ENCODE peak calls at places on chromosomes 4 and X, in five cellular contexts. C is thyroid gland, L is PC-9, W is right lobe of liver, A is SK-N-SH. H is an unnamed sample.

GRCh38 chr4:7880681-7881080 is 59.0 kb downstream of the AFAP1 start:
- DNase-seq in C (no peak), L (no peak), W (no peak), A (no peak), H (no peak)

GRCh38 chr4:140186651-140187315 is 32.8 kb upstream of the MAML3 start:
- DNase-seq in W (no peak), A (no peak), C (peak; percentile 40), L (peak; percentile 82), H (no peak)

GRCh38 chrX:9847071-9847470 is 60.8 kb downstream of the SHROOM2 start:
- DNase-seq in W (no peak), C (no peak), L (peak; percentile 82), A (no peak), H (no peak)

GRCh38 chrX:118988913-118989312 is 14.5 kb downstream of the LONRF3 start:
- DNase-seq in A (no peak), W (no peak), C (no peak), L (no peak), H (no peak)

GRCh38 chr4:35080799-35081198 is 1163.5 kb downstream of the ARAP2 start:
- DNase-seq in L (no peak), W (no peak), A (no peak), C (no peak), H (no peak)

GRCh38 chr4:182944484-182945227 is 27.5 kb upstream of the DCTD start:
- DNase-seq in L (no peak), W (no peak), C (no peak), A (no peak), H (no peak)

GRCh38 chr4:13705521-13706035 is 78.1 kb upstream of the BOD1L1 start:
- DNase-seq in W (peak; percentile 86), L (peak; percentile 87), A (peak; percentile 24), C (peak; percentile 9), H (no peak)

GRCh38 chr4:78666830-78667258 is 109.3 kb upstream of the BMP2K start:
- DNase-seq in L (peak; percentile 35), W (no peak), C (no peak), A (no peak), H (no peak)

GRCh38 chrX:24241822-24242648 is 71.8 kb downstream of the SUPT20HL2 start:
- DNase-seq in L (no peak), C (peak; percentile 13), A (peak; percentile 71), W (no peak), H (no peak)

GRCh38 chrX:10326578-10326977 is 169.8 kb downstream of the CLCN4 start:
- DNase-seq in A (peak; percentile 30), L (peak; percentile 38), C (peak; percentile 2), W (peak; percentile 51), H (no peak)

GRCh38 chrX:3549442-3549875 is 164.0 kb downstream of the PRKX start:
- DNase-seq in L (no peak), A (peak; percentile 15), C (no peak), W (no peak), H (no peak)

GRCh38 chrX:21658746-21659145 is 616 bp upstream of the KLHL34 start:
- DNase-seq in C (no peak), A (no peak), W (peak; percentile 43), L (no peak), H (no peak)

GRCh38 chr4:40721730-40722171 is 28.0 kb upstream of the NSUN7 start:
- DNase-seq in L (peak; percentile 90), W (no peak), C (no peak), A (no peak), H (no peak)

GRCh38 chrX:151724563-151725337 is 8.9 kb downstream of the FATE1 start:
- DNase-seq in W (no peak), C (no peak), A (no peak), L (no peak), H (no peak)

GRCh38 chr4:77284036-77284435 is 127.0 kb downstream of the CCNG2 start:
- DNase-seq in C (no peak), L (no peak), W (no peak), A (no peak), H (no peak)

GRCh38 chrX:118370921-118371624 is 25.2 kb downstream of the WDR44 start:
- DNase-seq in L (no peak), C (no peak), A (no peak), W (no peak), H (no peak)

GRCh38 chr4:98796986-98797385 is 131.9 kb downstream of the EIF4E start:
- DNase-seq in W (no peak), A (no peak), C (no peak), L (no peak), H (no peak)

GRCh38 chrX:129771266-129771995 is 8.3 kb upstream of the SASH3 start:
- DNase-seq in C (no peak), L (no peak), A (no peak), W (no peak), H (no peak)

GRCh38 chr4:82611982-82612381 is 50.2 kb upstream of the TMEM150C start:
- DNase-seq in W (no peak), A (no peak), C (no peak), L (no peak), H (no peak)

GRCh38 chr4:143597271-143597670 is 83.8 kb downstream of the SMARCA5 start:
- DNase-seq in C (no peak), W (no peak), L (no peak), A (no peak), H (no peak)

GRCh38 chr4:7564242-7564641 is 129.5 kb upstream of the PSAPL1 start:
- DNase-seq in L (no peak), W (peak; percentile 71), A (no peak), C (no peak), H (no peak)

GRCh38 chr4:253936-254756 is 51.1 kb downstream of the ZNF732 start:
- DNase-seq in W (no peak), A (no peak), C (no peak), L (no peak), H (no peak)

GRCh38 chr4:252065-252601 is 53.1 kb downstream of the ZNF732 start:
- DNase-seq in L (no peak), C (no peak), A (no peak), W (no peak), H (no peak)

DNA sequence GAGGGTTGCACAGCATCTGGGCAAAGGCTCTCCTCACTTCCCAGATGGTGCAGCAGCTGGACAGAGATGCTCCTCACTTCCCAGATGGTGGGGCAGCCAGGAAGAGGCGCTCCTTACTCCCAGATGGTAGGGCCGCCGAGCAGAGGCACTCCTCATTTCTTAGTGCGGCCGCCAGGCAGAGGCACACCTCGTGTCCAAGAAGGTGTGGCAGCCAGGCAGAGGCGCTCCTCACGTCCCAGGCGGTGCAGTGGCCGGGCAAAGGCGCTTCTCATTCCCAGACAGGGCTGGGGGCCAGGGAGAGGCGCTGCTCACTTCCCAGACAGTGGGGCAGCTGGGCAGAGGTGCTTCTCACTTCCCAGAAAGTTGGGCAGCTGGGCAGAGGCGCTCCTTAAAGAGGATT is 48.8 kb downstream of the ZNF732 start:
- DNase-seq in C (no peak), L (no peak), W (no peak), A (no peak), H (no peak)
- H3K9me3 ChIP-seq in C (peaks cover 4% of the 10 kb centered on the region), L (no peaks in the 10 kb centered on the region), W (peaks cover 53% of the 10 kb centered on the region), A (peaks cover 33% of the 10 kb centered on the region), H (no peaks in the 10 kb centered on the region)

DNA sequence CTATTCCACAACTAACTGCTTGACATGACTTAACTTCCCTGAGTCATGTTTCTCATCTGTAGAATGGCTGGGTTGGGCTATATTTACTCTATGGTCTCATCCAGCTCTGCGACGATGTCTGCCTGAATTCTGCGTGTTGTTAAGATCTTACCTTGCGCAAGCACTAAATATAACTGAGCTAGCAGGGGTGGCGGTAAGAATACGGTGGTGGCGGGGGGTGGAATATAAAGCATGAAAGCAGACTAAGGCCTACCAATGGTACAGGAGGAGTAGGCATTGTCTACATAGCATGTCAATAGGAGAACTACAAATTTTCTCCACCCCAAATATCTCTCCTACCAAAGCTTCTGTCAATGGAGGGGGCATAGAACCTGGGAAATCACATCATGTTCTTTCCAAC is 45.7 kb upstream of the DCLK2 start:
- DNase-seq in W (no peak), L (no peak), A (no peak), C (no peak), H (no peak)
- H3K4me1 ChIP-seq in W (no peaks in the 10 kb centered on the region), L (no peaks in the 10 kb centered on the region), A (no peaks in the 10 kb centered on the region), C (no peaks in the 10 kb centered on the region), H (peaks cover 5% of the 10 kb centered on the region)

GRCh38 chrX:63503541-63503940 is 152.4 kb upstream of the SPIN4 start:
- DNase-seq in L (peak; percentile 47), A (no peak), C (no peak), W (no peak), H (no peak)

GRCh38 chrX:63508668-63509067 is 157.5 kb upstream of the SPIN4 start:
- DNase-seq in L (no peak), C (no peak), W (no peak), A (no peak), H (no peak)

GRCh38 chrX:63511361-63511760 is 160.2 kb upstream of the SPIN4 start:
- DNase-seq in C (no peak), A (no peak), W (no peak), L (no peak), H (no peak)

DNA sequence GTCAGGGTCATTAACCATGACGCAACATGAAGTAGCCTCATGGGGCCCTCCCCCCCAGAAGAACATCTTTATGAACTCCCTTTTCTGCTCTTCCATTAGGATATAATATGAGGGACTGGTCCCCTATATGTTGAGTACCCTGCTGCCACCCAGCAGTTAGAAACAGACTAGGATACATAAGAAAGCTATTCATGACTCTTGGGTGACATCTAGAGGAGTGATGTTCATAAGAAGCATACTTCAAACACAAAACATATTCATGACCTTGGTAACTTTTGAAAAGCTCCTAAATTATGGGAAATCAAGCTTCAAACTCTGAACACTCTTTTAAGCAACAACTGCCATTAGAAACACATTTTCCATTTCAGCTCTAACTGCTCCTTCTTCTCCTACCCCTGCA is 155.2 kb upstream of the SPIN4 start:
- DNase-seq in A (peak; percentile 7), C (no peak), L (no peak), W (no peak), H (no peak)
- TF ChIP-seq CTCF in A (peak; percentile 52), C (peak; percentile 16), L (peak; percentile 58), W (peak; percentile 10), H (no peak)

GRCh38 chr4:104969394-104970066 is 177.1 kb upstream of the TET2 start:
- DNase-seq in A (no peak), W (no peak), C (no peak), L (no peak), H (no peak)
- H3K9me3 ChIP-seq in A (no peaks in the 10 kb centered on the region), W (no peaks in the 10 kb centered on the region), C (no peaks in the 10 kb centered on the region), L (no peaks in the 10 kb centered on the region), H (no peaks in the 10 kb centered on the region)

H was measured in esophagus muscularis mucosa.